ENCODE peak calls at places on chromosomes 7 and 10, in six cellular contexts. O is RWPE2, S is AG09319, E is heart left ventricle, R is AG09309, Y is H1. K is an unnamed sample.

GRCh38 chr10:95236068-95236903 is 42.2 kb downstream of the ACSM6 start:
- DNase-seq in O (no peak), S (no peak), E (no peak), R (peak), Y (no peak), K (no peak)

GRCh38 chr10:88091490-88092061 is 228.2 kb downstream of the PTEN start:
- DNase-seq in O (no peak), S (no peak), E (no peak), R (no peak), Y (no peak), K (no peak)

GRCh38 chr10:50937230-50937907 is 51.9 kb upstream of the A1CF start:
- DNase-seq in O (no peak), S (no peak), E (no peak), R (no peak), Y (no peak), K (no peak)

GRCh38 chr7:151459726-151460473 is 20.0 kb upstream of the CRYGN start:
- DNase-seq in O (peak), S (peak), E (peak), R (peak), Y (peak), K (no peak)

GRCh38 chr7:55129409-55130078 is 110.7 kb downstream of the EGFR start:
- DNase-seq in O (no peak), S (no peak), E (no peak), R (no peak), Y (no peak), K (no peak)

GRCh38 chr7:77680266-77680665 is 16.0 kb upstream of the RSBN1L start:
- DNase-seq in O (no peak), S (no peak), E (no peak), R (no peak), Y (no peak), K (no peak)

GRCh38 chr7:98969386-98969785 is 91.1 kb downstream of the TRRAP start:
- DNase-seq in O (no peak), S (no peak), E (no peak), R (no peak), Y (no peak), K (no peak)

GRCh38 chr10:101061814-101062230 is at the start of gene KAZALD1:
- DNase-seq in O (no peak), S (no peak), E (no peak), R (no peak), Y (peak), K (no peak)

GRCh38 chr7:55545496-55545895 is 26.8 kb downstream of the VOPP1 start:
- DNase-seq in O (no peak), S (no peak), E (peak), R (no peak), Y (no peak), K (no peak)

GRCh38 chr10:113297226-113297625 is 255.6 kb upstream of the HABP2 start:
- DNase-seq in O (no peak), S (no peak), E (no peak), R (peak), Y (no peak), K (no peak)

GRCh38 chr7:22387583-22387982 is 30.6 kb upstream of the RAPGEF5 start:
- DNase-seq in O (no peak), S (no peak), E (peak), R (peak), Y (no peak), K (no peak)

GRCh38 chr7:2233876-2234275 is 1.1 kb upstream of the MAD1L1 start:
- DNase-seq in O (no peak), S (no peak), E (no peak), R (no peak), Y (no peak), K (no peak)

GRCh38 chr10:5948208-5948585 is 29.1 kb downstream of the IL15RA start:
- DNase-seq in O (no peak), S (no peak), E (no peak), R (no peak), Y (no peak), K (peak)

GRCh38 chr10:33201056-33201780 is 133.2 kb downstream of the NRP1 start:
- DNase-seq in O (no peak), S (no peak), E (no peak), R (no peak), Y (no peak), K (no peak)

GRCh38 chr10:124323145-124323725 is 95.5 kb downstream of the OAT start:
- DNase-seq in O (no peak), S (no peak), E (no peak), R (no peak), Y (no peak), K (no peak)

GRCh38 chr7:113200281-113200680 is 81.9 kb upstream of the SMIM30 start:
- DNase-seq in O (no peak), S (no peak), E (no peak), R (no peak), Y (no peak), K (no peak)

GRCh38 chr7:133854739-133855138 is 272.4 kb upstream of the LRGUK start:
- DNase-seq in O (no peak), S (peak), E (no peak), R (no peak), Y (no peak), K (no peak)

GRCh38 chr7:57867884-57868701 is 418.1 kb downstream of the ZNF716 start:
- DNase-seq in O (peak), S (no peak), E (peak), R (no peak), Y (no peak), K (no peak)

GRCh38 chr7:123573371-123573770 is 15.8 kb upstream of the NDUFA5 start:
- DNase-seq in O (no peak), S (no peak), E (no peak), R (no peak), Y (no peak), K (no peak)

GRCh38 chr7:123571187-123571586 is 13.6 kb upstream of the NDUFA5 start:
- DNase-seq in O (no peak), S (no peak), E (no peak), R (no peak), Y (no peak), K (no peak)

GRCh38 chr7:123569352-123569999 is 11.9 kb upstream of the NDUFA5 start:
- DNase-seq in O (no peak), S (no peak), E (no peak), R (no peak), Y (no peak), K (no peak)

GRCh38 chr7:123571684-123572083 is 14.1 kb upstream of the NDUFA5 start:
- DNase-seq in O (no peak), S (no peak), E (no peak), R (no peak), Y (no peak), K (no peak)

DNA sequence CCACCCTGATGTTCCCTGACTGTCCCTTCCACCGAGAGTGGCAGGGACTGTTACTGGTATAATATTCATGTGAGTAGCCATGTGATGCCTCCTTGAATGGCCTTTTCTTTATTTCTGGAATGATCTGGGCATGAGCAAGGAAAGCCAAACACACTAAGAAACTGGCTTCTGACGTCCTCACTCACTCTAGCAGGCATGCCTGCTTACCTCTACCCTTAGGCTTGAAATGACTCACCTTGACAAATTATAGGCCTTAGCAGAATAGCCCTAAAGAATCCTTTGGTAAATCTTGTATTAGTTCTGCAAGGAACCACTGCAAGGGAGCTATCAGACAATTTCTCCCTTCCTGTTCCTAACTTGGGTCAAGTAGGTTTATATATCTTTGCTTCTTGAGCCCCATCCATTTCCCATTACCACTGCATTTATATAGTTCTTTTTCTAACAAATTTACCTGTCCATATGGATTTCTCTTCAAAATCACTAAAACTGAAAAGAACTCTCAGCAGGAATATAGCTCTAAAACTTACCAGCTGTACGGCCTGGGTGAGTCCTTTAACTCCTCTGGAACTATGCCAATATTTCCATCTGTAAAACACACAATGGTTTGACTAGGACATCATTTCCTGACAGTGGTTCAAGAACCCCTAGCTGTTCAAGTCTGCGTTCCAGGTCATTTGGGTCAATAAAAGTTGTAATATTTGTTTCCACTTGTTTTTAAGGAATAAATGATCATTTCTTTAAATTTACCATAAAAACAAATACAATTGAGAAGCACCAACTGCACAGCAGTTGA is 13.0 kb upstream of the NDUFA5 start:
- DNase-seq in O (no peak), S (no peak), E (no peak), R (no peak), Y (no peak), K (no peak)
- TF ChIP-seq CTCF in O (no peak), S (no peak), E (no peak), R (no peak), Y (no peak), K (no peak)

GRCh38 chr7:143373255-143373794 is 7.8 kb upstream of the ZYX start:
- DNase-seq in O (no peak), S (no peak), E (no peak), R (no peak), Y (no peak), K (no peak)
- TF ChIP-seq CTCF in O (peak), S (no peak), E (no peak), R (no peak), Y (no peak), K (peak)

GRCh38 chr10:54940418-54940817 is 139.4 kb upstream of the PCDH15 start:
- DNase-seq in O (no peak), S (no peak), E (no peak), R (no peak), Y (no peak), K (no peak)
- TF ChIP-seq CTCF in O (peak), S (no peak), E (no peak), R (no peak), Y (no peak), K (peak)

GRCh38 chr7:65820287-65820950 is 52.5 kb upstream of the VKORC1L1 start:
- DNase-seq in O (no peak), S (no peak), E (no peak), R (no peak), Y (no peak), K (no peak)
- TF ChIP-seq CTCF in O (no peak), S (no peak), E (no peak), R (no peak), Y (peak), K (peak)